ENCODE peak calls at places on chromosomes 5 and 9, in nine cellular contexts. One of them, this sample, is unnamed. For H3K4me1, the result is how much of the 10 kb centered on the place peaks cover.

GRCh38 chr5:60257852-60258251 is 364.3 kb upstream of the PDE4D start:
- DNase-seq in psoas muscle: no peak
- DNase-seq in IMR-90: no peak
- DNase-seq in uterus: no peak
- DNase-seq in left ventricle myocardium inferior: no peak
- DNase-seq in H1: no peak
- DNase-seq in heart right ventricle: no peak
- DNase-seq in stomach: no peak
- DNase-seq in colonic mucosa: no peak
- DNase-seq in this sample: no peak

GRCh38 chr9:4982720-4983482 is 2.2 kb upstream of the JAK2 start:
- DNase-seq in colonic mucosa: no peak
- DNase-seq in IMR-90: no peak
- DNase-seq in uterus: no peak
- DNase-seq in H1: no peak
- DNase-seq in left ventricle myocardium inferior: no peak
- DNase-seq in stomach: no peak
- DNase-seq in psoas muscle: no peak
- DNase-seq in heart right ventricle: no peak
- DNase-seq in this sample: no peak

GRCh38 chr9:532707-533106 is 308.8 kb upstream of the DMRT1 start:
- DNase-seq in psoas muscle: no peak
- DNase-seq in colonic mucosa: peak
- DNase-seq in stomach: peak
- DNase-seq in left ventricle myocardium inferior: no peak
- DNase-seq in H1: no peak
- DNase-seq in uterus: no peak
- DNase-seq in IMR-90: no peak
- DNase-seq in heart right ventricle: no peak
- DNase-seq in this sample: no peak

GRCh38 chr9:103731541-103731940 is 362.6 kb upstream of the SMC2 start:
- DNase-seq in heart right ventricle: no peak
- DNase-seq in IMR-90: no peak
- DNase-seq in H1: no peak
- DNase-seq in colonic mucosa: no peak
- DNase-seq in psoas muscle: no peak
- DNase-seq in uterus: no peak
- DNase-seq in stomach: no peak
- DNase-seq in left ventricle myocardium inferior: no peak
- DNase-seq in this sample: no peak

GRCh38 chr9:89542461-89543021 is 44.6 kb upstream of the SEMA4D start:
- DNase-seq in H1: no peak
- DNase-seq in uterus: no peak
- DNase-seq in psoas muscle: no peak
- DNase-seq in colonic mucosa: no peak
- DNase-seq in IMR-90: no peak
- DNase-seq in left ventricle myocardium inferior: no peak
- DNase-seq in heart right ventricle: no peak
- DNase-seq in stomach: no peak
- DNase-seq in this sample: no peak

GRCh38 chr5:14118551-14119320 is 24.4 kb upstream of the TRIO start:
- DNase-seq in left ventricle myocardium inferior: peak
- DNase-seq in psoas muscle: no peak
- DNase-seq in stomach: no peak
- DNase-seq in heart right ventricle: peak
- DNase-seq in H1: no peak
- DNase-seq in uterus: no peak
- DNase-seq in colonic mucosa: no peak
- DNase-seq in IMR-90: no peak
- DNase-seq in this sample: no peak

GRCh38 chr5:88724201-88724600 is 158.8 kb downstream of the MEF2C start:
- DNase-seq in H1: no peak
- DNase-seq in colonic mucosa: no peak
- DNase-seq in uterus: no peak
- DNase-seq in left ventricle myocardium inferior: no peak
- DNase-seq in heart right ventricle: no peak
- DNase-seq in stomach: no peak
- DNase-seq in IMR-90: peak
- DNase-seq in psoas muscle: no peak
- DNase-seq in this sample: no peak

GRCh38 chr5:148844433-148845279 is 18.2 kb downstream of the ADRB2 start:
- DNase-seq in colonic mucosa: no peak
- DNase-seq in stomach: no peak
- DNase-seq in uterus: no peak
- DNase-seq in H1: no peak
- DNase-seq in IMR-90: peak
- DNase-seq in psoas muscle: no peak
- DNase-seq in left ventricle myocardium inferior: no peak
- DNase-seq in heart right ventricle: no peak
- DNase-seq in this sample: no peak

GRCh38 chr9:114372971-114373591 is 14.7 kb downstream of the AKNA start:
- DNase-seq in colonic mucosa: peak
- DNase-seq in left ventricle myocardium inferior: peak
- DNase-seq in stomach: peak
- DNase-seq in uterus: no peak
- DNase-seq in heart right ventricle: peak
- DNase-seq in psoas muscle: peak
- DNase-seq in IMR-90: no peak
- DNase-seq in H1: no peak
- DNase-seq in this sample: peak

GRCh38 chr9:132742821-132743311 is 72.6 kb downstream of the GTF3C4 start:
- DNase-seq in uterus: no peak
- DNase-seq in colonic mucosa: no peak
- DNase-seq in stomach: no peak
- DNase-seq in H1: no peak
- DNase-seq in left ventricle myocardium inferior: no peak
- DNase-seq in heart right ventricle: no peak
- DNase-seq in psoas muscle: no peak
- DNase-seq in IMR-90: no peak
- DNase-seq in this sample: peak

GRCh38 chr5:92548351-92548750 is 1032.7 kb downstream of the NR2F1-AS1 start:
- DNase-seq in stomach: no peak
- DNase-seq in uterus: no peak
- DNase-seq in psoas muscle: no peak
- DNase-seq in colonic mucosa: no peak
- DNase-seq in IMR-90: peak
- DNase-seq in H1: no peak
- DNase-seq in left ventricle myocardium inferior: no peak
- DNase-seq in heart right ventricle: no peak
- DNase-seq in this sample: no peak

GRCh38 chr5:150113047-150113744 is 26.8 kb upstream of the CSF1R start:
- DNase-seq in IMR-90: no peak
- DNase-seq in stomach: peak
- DNase-seq in uterus: peak
- DNase-seq in H1: no peak
- DNase-seq in colonic mucosa: peak
- DNase-seq in heart right ventricle: no peak
- DNase-seq in left ventricle myocardium inferior: no peak
- DNase-seq in psoas muscle: no peak
- DNase-seq in this sample: no peak

GRCh38 chr5:152259702-152260101 is 145.4 kb downstream of the NMUR2 start:
- DNase-seq in psoas muscle: peak
- DNase-seq in uterus: no peak
- DNase-seq in IMR-90: no peak
- DNase-seq in colonic mucosa: no peak
- DNase-seq in left ventricle myocardium inferior: peak
- DNase-seq in heart right ventricle: peak
- DNase-seq in stomach: no peak
- DNase-seq in H1: no peak
- DNase-seq in this sample: no peak

GRCh38 chr5:83553000-83553486 is 81.5 kb downstream of the VCAN start:
- DNase-seq in psoas muscle: peak
- DNase-seq in uterus: peak
- DNase-seq in colonic mucosa: no peak
- DNase-seq in stomach: no peak
- DNase-seq in left ventricle myocardium inferior: peak
- DNase-seq in IMR-90: peak
- DNase-seq in heart right ventricle: peak
- DNase-seq in H1: no peak
- DNase-seq in this sample: no peak

GRCh38 chr5:56072863-56073777 is 78.4 kb upstream of the IL6ST start:
- DNase-seq in stomach: no peak
- DNase-seq in H1: no peak
- DNase-seq in left ventricle myocardium inferior: no peak
- DNase-seq in colonic mucosa: no peak
- DNase-seq in heart right ventricle: no peak
- DNase-seq in psoas muscle: no peak
- DNase-seq in uterus: no peak
- DNase-seq in IMR-90: peak
- DNase-seq in this sample: no peak

GRCh38 chr9:14517154-14517906 is 175.9 kb downstream of the ZDHHC21 start:
- DNase-seq in IMR-90: no peak
- DNase-seq in stomach: no peak
- DNase-seq in H1: no peak
- DNase-seq in colonic mucosa: no peak
- DNase-seq in uterus: no peak
- DNase-seq in heart right ventricle: no peak
- DNase-seq in psoas muscle: no peak
- DNase-seq in left ventricle myocardium inferior: no peak
- DNase-seq in this sample: no peak

GRCh38 chr5:65163698-65164097 is 318.0 kb downstream of the ADAMTS6 start:
- DNase-seq in heart right ventricle: no peak
- DNase-seq in psoas muscle: no peak
- DNase-seq in stomach: no peak
- DNase-seq in H1: no peak
- DNase-seq in IMR-90: peak
- DNase-seq in left ventricle myocardium inferior: no peak
- DNase-seq in uterus: no peak
- DNase-seq in colonic mucosa: no peak
- DNase-seq in this sample: no peak

GRCh38 chr5:56523779-56524178 is 290.6 kb upstream of the ANKRD55 start:
- DNase-seq in heart right ventricle: no peak
- DNase-seq in IMR-90: peak
- DNase-seq in psoas muscle: no peak
- DNase-seq in left ventricle myocardium inferior: no peak
- DNase-seq in stomach: no peak
- DNase-seq in uterus: no peak
- DNase-seq in H1: no peak
- DNase-seq in colonic mucosa: no peak
- DNase-seq in this sample: no peak

GRCh38 chr9:76996700-76997099 is 22.8 kb upstream of the FOXB2 start:
- DNase-seq in psoas muscle: peak
- DNase-seq in left ventricle myocardium inferior: peak
- DNase-seq in IMR-90: peak
- DNase-seq in heart right ventricle: peak
- DNase-seq in colonic mucosa: no peak
- DNase-seq in H1: no peak
- DNase-seq in stomach: no peak
- DNase-seq in uterus: peak
- DNase-seq in this sample: no peak

DNA sequence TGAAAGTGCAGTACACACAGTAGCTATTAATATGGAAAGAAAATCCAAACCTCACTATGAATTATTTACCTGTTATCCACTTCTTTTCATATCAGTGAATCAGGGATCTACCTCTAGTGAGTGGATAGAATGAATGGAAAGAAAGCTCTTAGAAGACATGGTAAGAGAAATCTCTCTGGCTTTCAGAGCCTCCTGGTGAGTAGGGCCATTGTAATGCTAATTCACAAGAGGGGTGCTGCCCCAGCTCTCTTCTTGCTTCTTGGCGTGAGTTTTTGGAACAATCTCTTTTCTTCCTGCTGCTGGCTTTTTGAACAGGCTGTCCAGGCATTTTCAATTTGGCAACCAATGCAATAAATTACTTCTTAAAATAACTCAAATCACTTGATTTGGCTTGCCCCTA is 49.9 kb upstream of the KCNN2 start:
- DNase-seq in IMR-90: no peak
- DNase-seq in psoas muscle: no peak
- DNase-seq in H1: peak
- DNase-seq in uterus: no peak
- DNase-seq in colonic mucosa: no peak
- DNase-seq in left ventricle myocardium inferior: no peak
- DNase-seq in stomach: no peak
- DNase-seq in heart right ventricle: no peak
- DNase-seq in this sample: no peak
- TF ChIP-seq CTCF in IMR-90: no peak
- TF ChIP-seq CTCF in psoas muscle: no peak
- TF ChIP-seq CTCF in H1: no peak
- TF ChIP-seq CTCF in uterus: no peak
- TF ChIP-seq CTCF in colonic mucosa: no peak
- TF ChIP-seq CTCF in left ventricle myocardium inferior: no peak
- TF ChIP-seq CTCF in stomach: no peak
- TF ChIP-seq CTCF in heart right ventricle: no peak
- TF ChIP-seq CTCF in this sample: no peak

GRCh38 chr5:170338272-170338671 is 40.7 kb upstream of the LCP2 start:
- DNase-seq in uterus: no peak
- DNase-seq in heart right ventricle: no peak
- DNase-seq in stomach: no peak
- DNase-seq in H1: no peak
- DNase-seq in IMR-90: no peak
- DNase-seq in psoas muscle: no peak
- DNase-seq in left ventricle myocardium inferior: no peak
- DNase-seq in colonic mucosa: no peak
- DNase-seq in this sample: no peak
- H3K4me1 ChIP-seq in uterus: under half
- H3K4me1 ChIP-seq in heart right ventricle: under half
- H3K4me1 ChIP-seq in stomach: half or more
- H3K4me1 ChIP-seq in H1: under half
- H3K4me1 ChIP-seq in IMR-90: under half
- H3K4me1 ChIP-seq in psoas muscle: under half
- H3K4me1 ChIP-seq in left ventricle myocardium inferior: under half
- H3K4me1 ChIP-seq in colonic mucosa: under half
- H3K4me1 ChIP-seq in this sample: half or more

GRCh38 chr9:34957492-34958410 is at the start of gene PHF24:
- DNase-seq in psoas muscle: peak
- DNase-seq in heart right ventricle: no peak
- DNase-seq in left ventricle myocardium inferior: no peak
- DNase-seq in stomach: no peak
- DNase-seq in uterus: no peak
- DNase-seq in colonic mucosa: no peak
- DNase-seq in H1: no peak
- DNase-seq in IMR-90: no peak
- DNase-seq in this sample: peak
- H3K4me3 ChIP-seq in psoas muscle: peak
- H3K4me3 ChIP-seq in heart right ventricle: peak
- H3K4me3 ChIP-seq in left ventricle myocardium inferior: peak
- H3K4me3 ChIP-seq in stomach: peak
- H3K4me3 ChIP-seq in uterus: peak
- H3K4me3 ChIP-seq in colonic mucosa: peak
- H3K4me3 ChIP-seq in H1: peak
- H3K4me3 ChIP-seq in IMR-90: peak
- H3K4me3 ChIP-seq in this sample: peak

DNA sequence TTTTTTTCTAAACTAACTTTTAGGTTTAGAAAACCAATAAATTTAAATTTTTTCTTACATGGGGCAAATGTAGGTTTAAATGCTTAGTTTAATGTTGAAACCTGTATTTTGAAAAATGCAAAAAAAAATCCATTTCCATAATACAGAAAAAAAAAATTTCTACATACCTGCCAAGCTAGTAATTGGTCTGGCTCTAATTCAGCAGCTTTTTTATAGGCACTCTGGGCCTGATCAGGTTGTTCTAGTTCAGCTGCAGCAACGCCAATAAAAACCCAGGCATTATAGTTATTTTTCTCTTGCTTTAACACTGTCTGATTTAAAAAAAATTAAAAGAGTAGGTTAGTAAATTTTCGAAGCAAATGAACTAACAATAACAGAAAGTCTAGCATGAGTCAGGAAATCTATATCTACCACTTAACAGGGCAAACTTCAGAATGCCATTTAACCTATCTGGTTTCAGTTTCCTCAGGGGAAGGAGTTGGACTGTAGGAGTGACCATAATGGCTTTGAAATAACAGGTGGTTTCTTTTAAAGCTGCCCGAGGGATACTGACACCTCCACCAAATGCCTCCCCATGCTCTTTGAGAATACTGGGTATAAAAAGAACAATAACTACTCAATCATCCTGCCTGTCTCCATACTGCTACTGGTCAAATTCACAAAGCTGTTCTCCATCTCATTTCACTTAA is 11.6 kb downstream of the SKIC3 start:
- DNase-seq in uterus: no peak
- DNase-seq in H1: no peak
- DNase-seq in left ventricle myocardium inferior: no peak
- DNase-seq in stomach: no peak
- DNase-seq in heart right ventricle: no peak
- DNase-seq in psoas muscle: no peak
- DNase-seq in IMR-90: peak
- DNase-seq in colonic mucosa: no peak
- DNase-seq in this sample: no peak
- TF ChIP-seq CTCF in uterus: no peak
- TF ChIP-seq CTCF in H1: no peak
- TF ChIP-seq CTCF in left ventricle myocardium inferior: no peak
- TF ChIP-seq CTCF in stomach: no peak
- TF ChIP-seq CTCF in heart right ventricle: no peak
- TF ChIP-seq CTCF in psoas muscle: no peak
- TF ChIP-seq CTCF in IMR-90: no peak
- TF ChIP-seq CTCF in colonic mucosa: no peak
- TF ChIP-seq CTCF in this sample: no peak

This sample was measured in left lung.